ENCODE peak calls at places on chromosomes 7 and 10, in five cellular contexts. X, R, U, W and I are unnamed samples.

GRCh38 chr10:16116404-16117304 is 256.3 kb upstream of the MINDY3 start:
- DNase-seq in R (no peak), W (no peak), U (peak), X (no peak), I (no peak)

GRCh38 chr7:124697746-124698145 is 67.8 kb downstream of the GPR37 start:
- DNase-seq in W (no peak), X (no peak), U (no peak), R (no peak), I (no peak)

GRCh38 chr7:137768371-137768770 is 78.4 kb downstream of the DGKI start:
- DNase-seq in W (no peak), X (no peak), R (no peak), U (no peak), I (no peak)

GRCh38 chr10:122286872-122287271 is 15.8 kb downstream of the BTBD16 start:
- DNase-seq in R (no peak), W (no peak), U (no peak), X (peak), I (no peak)

GRCh38 chr7:89826574-89826973 is 327.7 kb upstream of the STEAP1 start:
- DNase-seq in W (no peak), X (no peak), R (no peak), U (no peak), I (no peak)

GRCh38 chr7:125516194-125516593 is 586.6 kb upstream of the POT1 start:
- DNase-seq in W (no peak), X (no peak), U (no peak), R (no peak), I (no peak)

GRCh38 chr7:46486264-46487206 is 565.5 kb upstream of the IGFBP3 start:
- DNase-seq in R (no peak), U (no peak), W (no peak), X (peak), I (no peak)

GRCh38 chr7:108452707-108453106 is 3.5 kb downstream of the NRCAM start:
- DNase-seq in X (no peak), R (no peak), W (no peak), U (peak), I (no peak)

GRCh38 chr10:56298941-56299340 is 62.1 kb downstream of the ZWINT start:
- DNase-seq in W (no peak), X (no peak), R (no peak), U (no peak), I (no peak)